ENCODE peak calls at places on chromosome 12, in eight cellular contexts. U is CD8-positive, alpha-beta T cell; H is left ventricle myocardium inferior; I is iris pigment epithelial cell; T is stimulated activated CD8-positive, alpha-beta memory T cell treated with anti-CD3 and anti-CD28 coated beads, Interleukin-7, amount 100 ng/mL, for 4 hours; K is HFF-Myc; O is HEK293T; B is amniotic stem cell. S is an unnamed sample.

GRCh38 chr12:102063066-102063465 is 1.3 kb upstream of the WASHC3 start:
- DNase-seq in U (no peak), H (no peak), I (no peak), T (no peak), K (no peak), O (no peak), B (no peak), S (no peak)

GRCh38 chr12:27781680-27782079 is 1.6 kb upstream of the MANSC4 start:
- DNase-seq in U (no peak), H (no peak), I (peak), T (no peak), K (no peak), O (no peak), B (no peak), S (no peak)

GRCh38 chr12:121657305-121658008 is 12.0 kb downstream of the MORN3 start:
- DNase-seq in U (no peak), H (no peak), I (peak), T (no peak), K (no peak), O (no peak), B (no peak), S (no peak)

GRCh38 chr12:3030821-3031415 is 46.3 kb upstream of the TSPAN9 start:
- DNase-seq in U (no peak), H (no peak), I (no peak), T (no peak), K (no peak), O (no peak), B (no peak), S (no peak)

GRCh38 chr12:30021046-30021833 is 237.5 kb upstream of the TMTC1 start:
- DNase-seq in U (no peak), H (no peak), I (peak), T (no peak), K (peak), O (no peak), B (no peak), S (no peak)

GRCh38 chr12:18752280-18752920 is 14.5 kb downstream of the CAPZA3 start:
- DNase-seq in U (no peak), H (peak), I (peak), T (no peak), K (peak), O (no peak), B (peak), S (no peak)

GRCh38 chr12:109716092-109716479 is 2.5 kb downstream of the FAM222A start:
- DNase-seq in U (no peak), H (no peak), I (no peak), T (no peak), K (no peak), O (no peak), B (no peak), S (no peak)

GRCh38 chr12:865614-866013 is 83.9 kb downstream of the RAD52 start:
- DNase-seq in U (no peak), H (no peak), I (no peak), T (no peak), K (no peak), O (no peak), B (no peak), S (no peak)

S was measured in CD14-positive monocyte.